ENCODE peak calls at places on chromosomes 7 and 10, in seven cellular contexts. One of them, this sample, is unnamed.

GRCh38 chr10:42367532-42368230 is 270.7 kb downstream of the ZNF33B start:
- DNase-seq in prostate gland: peak; percentile 78
- DNase-seq in lower leg skin: peak; percentile 72
- DNase-seq in GM12865: no peak
- DNase-seq in uterus: peak; percentile 55
- DNase-seq in cardiac muscle cell: peak; percentile 88
- DNase-seq in transverse colon: peak; percentile 9
- DNase-seq in this sample: peak; percentile 51

GRCh38 chr7:97857544-97857943 is 14.7 kb downstream of the ASNS start:
- DNase-seq in prostate gland: no peak
- DNase-seq in transverse colon: no peak
- DNase-seq in GM12865: no peak
- DNase-seq in uterus: no peak
- DNase-seq in lower leg skin: no peak
- DNase-seq in cardiac muscle cell: no peak
- DNase-seq in this sample: no peak

GRCh38 chr10:66719483-66719882 is 206.4 kb upstream of the LRRTM3 start:
- DNase-seq in prostate gland: no peak
- DNase-seq in GM12865: no peak
- DNase-seq in lower leg skin: no peak
- DNase-seq in transverse colon: no peak
- DNase-seq in cardiac muscle cell: no peak
- DNase-seq in uterus: no peak
- DNase-seq in this sample: peak; percentile 84

GRCh38 chr7:106419455-106420182 is 134.8 kb upstream of the NAMPT start:
- DNase-seq in GM12865: no peak
- DNase-seq in cardiac muscle cell: peak; percentile 49
- DNase-seq in transverse colon: no peak
- DNase-seq in lower leg skin: no peak
- DNase-seq in prostate gland: no peak
- DNase-seq in uterus: no peak
- DNase-seq in this sample: peak; percentile 91

GRCh38 chr10:61417661-61418060 is 35.5 kb downstream of the TMEM26 start:
- DNase-seq in cardiac muscle cell: no peak
- DNase-seq in transverse colon: no peak
- DNase-seq in GM12865: no peak
- DNase-seq in uterus: no peak
- DNase-seq in lower leg skin: no peak
- DNase-seq in prostate gland: no peak
- DNase-seq in this sample: no peak

GRCh38 chr10:61398730-61399129 is 54.5 kb downstream of the TMEM26 start:
- DNase-seq in lower leg skin: no peak
- DNase-seq in transverse colon: no peak
- DNase-seq in cardiac muscle cell: no peak
- DNase-seq in prostate gland: no peak
- DNase-seq in uterus: no peak
- DNase-seq in GM12865: no peak
- DNase-seq in this sample: peak; percentile 23

GRCh38 chr10:91726355-91726754 is 71.9 kb upstream of the TNKS2 start:
- DNase-seq in uterus: no peak
- DNase-seq in transverse colon: no peak
- DNase-seq in cardiac muscle cell: no peak
- DNase-seq in lower leg skin: no peak
- DNase-seq in GM12865: no peak
- DNase-seq in prostate gland: no peak
- DNase-seq in this sample: no peak

GRCh38 chr7:11835260-11835659 is 3.3 kb upstream of the THSD7A start:
- DNase-seq in lower leg skin: no peak
- DNase-seq in transverse colon: no peak
- DNase-seq in GM12865: no peak
- DNase-seq in cardiac muscle cell: peak; percentile 31
- DNase-seq in prostate gland: no peak
- DNase-seq in uterus: no peak
- DNase-seq in this sample: peak; percentile 8

GRCh38 chr10:44361080-44361479 is 23.8 kb downstream of the CXCL12 start:
- DNase-seq in lower leg skin: no peak
- DNase-seq in GM12865: no peak
- DNase-seq in transverse colon: no peak
- DNase-seq in uterus: no peak
- DNase-seq in cardiac muscle cell: no peak
- DNase-seq in prostate gland: no peak
- DNase-seq in this sample: no peak

GRCh38 chr10:101241840-101242707 is 12.8 kb upstream of the LBX1 start:
- DNase-seq in GM12865: no peak
- DNase-seq in lower leg skin: no peak
- DNase-seq in uterus: no peak
- DNase-seq in transverse colon: no peak
- DNase-seq in cardiac muscle cell: peak; percentile 51
- DNase-seq in prostate gland: no peak
- DNase-seq in this sample: no peak

GRCh38 chr7:26440993-26441636 is 149.5 kb downstream of the SNX10 start:
- DNase-seq in uterus: no peak
- DNase-seq in transverse colon: no peak
- DNase-seq in lower leg skin: no peak
- DNase-seq in prostate gland: no peak
- DNase-seq in cardiac muscle cell: no peak
- DNase-seq in GM12865: no peak
- DNase-seq in this sample: no peak

GRCh38 chr10:122981066-122981464 is 864 bp downstream of the PSTK start:
- DNase-seq in GM12865: peak; percentile 43
- DNase-seq in cardiac muscle cell: peak; percentile 54
- DNase-seq in lower leg skin: no peak
- DNase-seq in uterus: no peak
- DNase-seq in transverse colon: no peak
- DNase-seq in prostate gland: no peak
- DNase-seq in this sample: peak; percentile 36

GRCh38 chr7:151626422-151627115 is 106.9 kb upstream of the RHEB start:
- DNase-seq in prostate gland: peak; percentile 48
- DNase-seq in lower leg skin: no peak
- DNase-seq in uterus: no peak
- DNase-seq in GM12865: peak; percentile 32
- DNase-seq in transverse colon: peak; percentile 41
- DNase-seq in cardiac muscle cell: peak; percentile 29
- DNase-seq in this sample: peak; percentile 54

GRCh38 chr10:689433-690226 is at the start of gene DIP2C:
- DNase-seq in uterus: peak; percentile 78
- DNase-seq in lower leg skin: no peak
- DNase-seq in transverse colon: peak; percentile 67
- DNase-seq in cardiac muscle cell: peak; percentile 88
- DNase-seq in prostate gland: peak; percentile 69
- DNase-seq in GM12865: no peak
- DNase-seq in this sample: no peak

GRCh38 chr7:143304938-143305337 is 11.0 kb upstream of the CLCN1 start:
- DNase-seq in transverse colon: no peak
- DNase-seq in GM12865: no peak
- DNase-seq in cardiac muscle cell: no peak
- DNase-seq in lower leg skin: no peak
- DNase-seq in prostate gland: no peak
- DNase-seq in uterus: no peak
- DNase-seq in this sample: no peak

GRCh38 chr7:100465702-100466311 is 1.7 kb upstream of the SPACDR start:
- DNase-seq in transverse colon: peak; percentile 69
- DNase-seq in uterus: peak; percentile 73
- DNase-seq in prostate gland: peak; percentile 84
- DNase-seq in lower leg skin: no peak
- DNase-seq in GM12865: no peak
- DNase-seq in cardiac muscle cell: peak; percentile 84
- DNase-seq in this sample: peak; percentile 32

GRCh38 chr10:123318516-123318915 is 164.3 kb downstream of the BUB3 start:
- DNase-seq in cardiac muscle cell: no peak
- DNase-seq in GM12865: no peak
- DNase-seq in prostate gland: no peak
- DNase-seq in transverse colon: no peak
- DNase-seq in lower leg skin: no peak
- DNase-seq in uterus: no peak
- DNase-seq in this sample: no peak

GRCh38 chr7:52540041-52540440 is 495.4 kb upstream of the POM121L12 start:
- DNase-seq in uterus: no peak
- DNase-seq in cardiac muscle cell: no peak
- DNase-seq in GM12865: no peak
- DNase-seq in transverse colon: no peak
- DNase-seq in lower leg skin: no peak
- DNase-seq in prostate gland: no peak
- DNase-seq in this sample: peak; percentile 85

GRCh38 chr10:52818019-52818418 is 45.4 kb upstream of the MBL2 start:
- DNase-seq in uterus: no peak
- DNase-seq in lower leg skin: no peak
- DNase-seq in cardiac muscle cell: peak; percentile 60
- DNase-seq in transverse colon: no peak
- DNase-seq in GM12865: peak; percentile 87
- DNase-seq in prostate gland: no peak
- DNase-seq in this sample: peak; percentile 90

GRCh38 chr10:114507449-114507848 is 103.1 kb upstream of the AFAP1L2 start:
- DNase-seq in transverse colon: peak; percentile 93
- DNase-seq in lower leg skin: peak; percentile 56
- DNase-seq in cardiac muscle cell: no peak
- DNase-seq in uterus: no peak
- DNase-seq in GM12865: no peak
- DNase-seq in prostate gland: peak; percentile 79
- DNase-seq in this sample: peak; percentile 44

GRCh38 chr10:30818010-30818660 is 188.6 kb upstream of the LYZL2 start:
- DNase-seq in uterus: no peak
- DNase-seq in transverse colon: no peak
- DNase-seq in lower leg skin: peak; percentile 53
- DNase-seq in cardiac muscle cell: peak; percentile 93
- DNase-seq in prostate gland: no peak
- DNase-seq in GM12865: peak; percentile 30
- DNase-seq in this sample: no peak

GRCh38 chr10:120369831-120370230 is 87.2 kb upstream of the PLPP4 start:
- DNase-seq in GM12865: no peak
- DNase-seq in prostate gland: no peak
- DNase-seq in cardiac muscle cell: no peak
- DNase-seq in lower leg skin: no peak
- DNase-seq in uterus: no peak
- DNase-seq in transverse colon: no peak
- DNase-seq in this sample: no peak

GRCh38 chr7:151756076-151756731 is 120.7 kb downstream of the PRKAG2 start:
- DNase-seq in transverse colon: peak; percentile 20
- DNase-seq in uterus: no peak
- DNase-seq in cardiac muscle cell: peak; percentile 46
- DNase-seq in lower leg skin: no peak
- DNase-seq in prostate gland: no peak
- DNase-seq in GM12865: peak; percentile 32
- DNase-seq in this sample: peak; percentile 47

GRCh38 chr10:51422311-51423120 is 276.9 kb downstream of the CSTF2T start:
- DNase-seq in uterus: peak; percentile 73
- DNase-seq in GM12865: peak; percentile 54
- DNase-seq in cardiac muscle cell: peak; percentile 81
- DNase-seq in lower leg skin: peak; percentile 44
- DNase-seq in prostate gland: peak; percentile 33
- DNase-seq in transverse colon: peak; percentile 63
- DNase-seq in this sample: peak; percentile 47

GRCh38 chr10:110556993-110557601 is 10.4 kb upstream of the SMC3 start:
- DNase-seq in prostate gland: peak; percentile 20
- DNase-seq in uterus: no peak
- DNase-seq in transverse colon: peak; percentile 40
- DNase-seq in GM12865: peak; percentile 82
- DNase-seq in cardiac muscle cell: peak; percentile 73
- DNase-seq in lower leg skin: no peak
- DNase-seq in this sample: peak; percentile 41

GRCh38 chr10:78178940-78179339 is 145.3 kb downstream of the RPS24 start:
- DNase-seq in prostate gland: no peak
- DNase-seq in uterus: no peak
- DNase-seq in GM12865: no peak
- DNase-seq in cardiac muscle cell: peak; percentile 59
- DNase-seq in lower leg skin: no peak
- DNase-seq in transverse colon: no peak
- DNase-seq in this sample: peak; percentile 78

GRCh38 chr10:48332166-48332870 is 25.8 kb downstream of the MAPK8 start:
- DNase-seq in lower leg skin: no peak
- DNase-seq in cardiac muscle cell: no peak
- DNase-seq in GM12865: no peak
- DNase-seq in transverse colon: no peak
- DNase-seq in uterus: no peak
- DNase-seq in prostate gland: peak; percentile 26
- DNase-seq in this sample: no peak
- TF ChIP-seq CTCF in lower leg skin: no peak
- TF ChIP-seq CTCF in cardiac muscle cell: no peak
- TF ChIP-seq CTCF in GM12865: no peak
- TF ChIP-seq CTCF in transverse colon: no peak
- TF ChIP-seq CTCF in uterus: no peak
- TF ChIP-seq CTCF in prostate gland: peak; percentile 30
- TF ChIP-seq CTCF in this sample: no peak

GRCh38 chr10:18140957-18141888 is 999 bp downstream of the CACNB2 start:
- DNase-seq in prostate gland: no peak
- DNase-seq in uterus: peak; percentile 46
- DNase-seq in cardiac muscle cell: peak; percentile 6
- DNase-seq in GM12865: no peak
- DNase-seq in transverse colon: peak; percentile 23
- DNase-seq in lower leg skin: no peak
- DNase-seq in this sample: peak; percentile 10
- TF ChIP-seq CTCF in prostate gland: no peak
- TF ChIP-seq CTCF in uterus: no peak
- TF ChIP-seq CTCF in cardiac muscle cell: no peak
- TF ChIP-seq CTCF in GM12865: no peak
- TF ChIP-seq CTCF in transverse colon: no peak
- TF ChIP-seq CTCF in lower leg skin: no peak
- TF ChIP-seq CTCF in this sample: no peak

GRCh38 chr10:104297697-104298660 is 29.0 kb downstream of the GSTO2 start:
- DNase-seq in lower leg skin: no peak
- DNase-seq in GM12865: no peak
- DNase-seq in cardiac muscle cell: peak; percentile 59
- DNase-seq in prostate gland: no peak
- DNase-seq in uterus: no peak
- DNase-seq in transverse colon: no peak
- DNase-seq in this sample: no peak
- TF ChIP-seq CTCF in lower leg skin: no peak
- TF ChIP-seq CTCF in GM12865: peak; percentile 35
- TF ChIP-seq CTCF in cardiac muscle cell: peak; percentile 74
- TF ChIP-seq CTCF in prostate gland: peak; percentile 20
- TF ChIP-seq CTCF in uterus: no peak
- TF ChIP-seq CTCF in transverse colon: peak; percentile 14
- TF ChIP-seq CTCF in this sample: peak; percentile 56

DNA sequence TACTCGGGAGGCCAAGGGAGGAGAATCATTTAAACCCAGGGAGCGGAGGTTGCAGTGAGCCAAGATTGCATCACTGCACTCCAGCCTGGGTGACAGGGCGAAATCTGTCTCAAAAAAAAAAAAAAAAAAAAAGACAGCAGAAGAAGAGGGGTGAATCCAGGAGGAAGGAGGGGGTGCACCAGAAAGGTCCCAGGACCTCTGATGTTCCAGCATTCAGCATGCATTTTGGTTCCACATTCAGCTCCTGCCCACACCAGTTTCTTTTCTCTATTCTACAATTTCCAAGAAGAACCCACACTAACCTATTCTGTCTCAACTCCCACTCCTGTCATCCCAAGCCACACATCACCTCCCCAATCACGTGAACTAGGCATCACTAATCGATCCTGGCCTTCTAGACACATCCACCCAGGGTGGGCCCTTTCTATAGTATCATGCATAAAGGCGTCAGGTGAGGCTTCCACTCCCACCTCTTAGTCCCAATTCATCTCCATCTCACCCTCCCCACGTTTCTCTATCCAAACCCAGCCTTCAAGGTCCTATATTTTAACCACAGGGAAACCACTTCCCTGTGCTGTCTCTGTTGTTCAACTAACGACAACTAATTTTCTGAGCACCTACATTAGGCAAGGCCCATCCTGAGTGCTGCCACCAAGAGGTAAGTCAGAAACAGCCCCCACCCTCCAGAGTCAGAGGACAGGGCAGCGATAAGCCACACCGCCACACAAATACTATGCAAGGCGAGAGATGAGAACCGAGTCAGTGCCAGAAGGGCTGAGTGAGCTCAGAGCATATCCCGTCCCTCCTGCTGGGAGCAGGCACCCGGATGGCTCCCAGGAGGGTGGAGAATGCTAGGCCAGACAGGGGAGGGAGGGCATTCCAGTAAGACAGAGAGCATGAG is 2.2 kb downstream of the ANXA11 start:
- DNase-seq in prostate gland: peak; percentile 58
- DNase-seq in uterus: peak; percentile 75
- DNase-seq in GM12865: peak; percentile 75
- DNase-seq in lower leg skin: peak; percentile 69
- DNase-seq in transverse colon: peak; percentile 72
- DNase-seq in cardiac muscle cell: peak; percentile 92
- DNase-seq in this sample: peak; percentile 49
- TF ChIP-seq CTCF in prostate gland: peak; percentile 31
- TF ChIP-seq CTCF in uterus: no peak
- TF ChIP-seq CTCF in GM12865: peak; percentile 31
- TF ChIP-seq CTCF in lower leg skin: no peak
- TF ChIP-seq CTCF in transverse colon: no peak
- TF ChIP-seq CTCF in cardiac muscle cell: peak; percentile 25
- TF ChIP-seq CTCF in this sample: peak; percentile 46

This sample was measured in bronchial epithelial cell.